ENCODE peak calls at places on chromosomes 4 and X, in eight cellular contexts. M is upper lobe of left lung; T is MM.1S; G is tibial nerve; F is PC-3; V is CD4-positive, alpha-beta T cell; D is neural progenitor cell; E is colonic mucosa. Y is an unnamed sample. For H3K9me3, the result is how much of the 10 kb centered on the place peaks cover.

GRCh38 chrX:10756365-10756915 is 136.1 kb upstream of the MID1 start:
- DNase-seq in M (no peak), T (no peak), G (no peak), F (peak), V (no peak), D (no peak), E (no peak), Y (no peak)

GRCh38 chr4:113976937-113977855 is 2.3 kb downstream of the ARSJ start:
- DNase-seq in M (no peak), T (no peak), G (no peak), F (no peak), V (no peak), D (no peak), E (no peak), Y (no peak)

GRCh38 chr4:101977096-101977495 is 186.6 kb downstream of the BANK1 start:
- DNase-seq in M (peak), T (no peak), G (no peak), F (peak), V (no peak), D (no peak), E (no peak), Y (no peak)

GRCh38 chrX:54479471-54480122 is 16.4 kb downstream of the FGD1 start:
- DNase-seq in M (no peak), T (no peak), G (no peak), F (no peak), V (no peak), D (peak), E (no peak), Y (no peak)

GRCh38 chrX:124347242-124347641 is 879 bp downstream of the SH2D1A start:
- DNase-seq in M (no peak), T (no peak), G (no peak), F (no peak), V (no peak), D (no peak), E (no peak), Y (no peak)

GRCh38 chr4:16707874-16708273 is 190.6 kb downstream of the LDB2 start:
- DNase-seq in M (no peak), T (no peak), G (no peak), F (no peak), V (no peak), D (no peak), E (no peak), Y (no peak)

GRCh38 chr4:74311696-74312313 is 3.5 kb downstream of the EPGN start:
- DNase-seq in M (no peak), T (peak), G (no peak), F (peak), V (no peak), D (peak), E (peak), Y (no peak)

GRCh38 chr4:175657571-175657970 is 154.5 kb downstream of the GPM6A start:
- DNase-seq in M (no peak), T (no peak), G (no peak), F (peak), V (no peak), D (no peak), E (no peak), Y (no peak)

GRCh38 chr4:76857010-76857409 is 40.9 kb downstream of the SOWAHB start:
- DNase-seq in M (no peak), T (no peak), G (no peak), F (no peak), V (no peak), D (no peak), E (no peak), Y (no peak)

GRCh38 chrX:120311632-120312000 is 355 bp upstream of the TMEM255A start:
- DNase-seq in M (no peak), T (no peak), G (no peak), F (no peak), V (no peak), D (no peak), E (no peak), Y (no peak)

GRCh38 chr4:184806246-184806550 is 19.6 kb downstream of the ACSL1 start:
- DNase-seq in M (peak), T (no peak), G (no peak), F (no peak), V (no peak), D (no peak), E (no peak), Y (no peak)

GRCh38 chr4:24763631-24764302 is 31.6 kb upstream of the SOD3 start:
- DNase-seq in M (peak), T (no peak), G (no peak), F (peak), V (no peak), D (no peak), E (no peak), Y (no peak)

GRCh38 chrX:73916931-73917657 is 354.1 kb downstream of the CHIC1 start:
- DNase-seq in M (no peak), T (no peak), G (no peak), F (peak), V (no peak), D (peak), E (no peak), Y (no peak)

GRCh38 chr4:152991361-152991760 is 55.2 kb downstream of the FHDC1 start:
- DNase-seq in M (no peak), T (no peak), G (no peak), F (no peak), V (no peak), D (no peak), E (no peak), Y (no peak)

GRCh38 chr4:89800527-89801103 is 36.3 kb downstream of the SNCA start:
- DNase-seq in M (no peak), T (no peak), G (no peak), F (peak), V (no peak), D (peak), E (no peak), Y (no peak)

GRCh38 chrX:45715787-45716186 is 515.1 kb upstream of the DIPK2B start:
- DNase-seq in M (no peak), T (no peak), G (no peak), F (peak), V (no peak), D (no peak), E (no peak), Y (no peak)

GRCh38 chrX:132953358-132953757 is 5.1 kb downstream of the HS6ST2 start:
- DNase-seq in M (no peak), T (no peak), G (no peak), F (peak), V (no peak), D (peak), E (no peak), Y (no peak)

GRCh38 chrX:110056419-110056818 is 53.5 kb downstream of the TMEM164 start:
- DNase-seq in M (no peak), T (no peak), G (no peak), F (no peak), V (no peak), D (no peak), E (no peak), Y (no peak)

GRCh38 chrX:66016905-66017658 is 22.8 kb downstream of the VSIG4 start:
- DNase-seq in M (no peak), T (no peak), G (no peak), F (no peak), V (no peak), D (no peak), E (no peak), Y (no peak)

GRCh38 chr4:6275898-6276563 is 6.4 kb downstream of the WFS1 start:
- DNase-seq in M (no peak), T (no peak), G (no peak), F (no peak), V (no peak), D (no peak), E (no peak), Y (no peak)

GRCh38 chr4:151415978-151416377 is 7.0 kb downstream of the FHIP1A start:
- DNase-seq in M (no peak), T (no peak), G (no peak), F (peak), V (no peak), D (no peak), E (no peak), Y (no peak)

GRCh38 chr4:53614616-53615015 is 23.3 kb upstream of the LNX1 start:
- DNase-seq in M (no peak), T (no peak), G (no peak), F (peak), V (no peak), D (peak), E (no peak), Y (no peak)

GRCh38 chr4:37446016-37446415 is 201.5 kb downstream of the NWD2 start:
- DNase-seq in M (no peak), T (no peak), G (no peak), F (peak), V (no peak), D (no peak), E (no peak), Y (no peak)

GRCh38 chrX:39716802-39717540 is 380.8 kb downstream of the BCOR start:
- DNase-seq in M (no peak), T (no peak), G (no peak), F (no peak), V (no peak), D (no peak), E (no peak), Y (no peak)

GRCh38 chr4:19540859-19541258 is 710.8 kb upstream of the SLIT2 start:
- DNase-seq in M (no peak), T (peak), G (no peak), F (no peak), V (no peak), D (no peak), E (no peak), Y (no peak)

GRCh38 chr4:52366625-52367024 is 292.5 kb downstream of the USP46 start:
- DNase-seq in M (no peak), T (no peak), G (no peak), F (no peak), V (no peak), D (no peak), E (no peak), Y (no peak)

GRCh38 chr4:152731997-152732396 is 47.5 kb downstream of the TIGD4 start:
- DNase-seq in M (no peak), T (no peak), G (no peak), F (no peak), V (no peak), D (no peak), E (no peak), Y (no peak)

GRCh38 chrX:9724711-9725110 is 40.9 kb downstream of the GPR143 start:
- DNase-seq in M (no peak), T (no peak), G (no peak), F (no peak), V (no peak), D (no peak), E (no peak), Y (no peak)

GRCh38 chr4:121711263-121712000 is 14.7 kb upstream of the ANXA5 start:
- DNase-seq in M (peak), T (peak), G (peak), F (peak), V (no peak), D (peak), E (peak), Y (no peak)

GRCh38 chrX:19990225-19990518 is 689 bp downstream of the BCLAF3 start:
- DNase-seq in M (no peak), T (peak), G (no peak), F (peak), V (no peak), D (no peak), E (peak), Y (no peak)

GRCh38 chrX:132615396-132616131 is 126.7 kb upstream of the MBNL3 start:
- DNase-seq in M (peak), T (peak), G (no peak), F (peak), V (peak), D (peak), E (peak), Y (peak)

GRCh38 chrX:147693511-147693910 is 218.2 kb upstream of the FMR1 start:
- DNase-seq in M (no peak), T (no peak), G (no peak), F (no peak), V (no peak), D (no peak), E (no peak), Y (no peak)
- H3K9me3 ChIP-seq in M (under half), T (under half), G (under half), F (under half), V (under half), D (under half), E (under half), Y (under half)

DNA sequence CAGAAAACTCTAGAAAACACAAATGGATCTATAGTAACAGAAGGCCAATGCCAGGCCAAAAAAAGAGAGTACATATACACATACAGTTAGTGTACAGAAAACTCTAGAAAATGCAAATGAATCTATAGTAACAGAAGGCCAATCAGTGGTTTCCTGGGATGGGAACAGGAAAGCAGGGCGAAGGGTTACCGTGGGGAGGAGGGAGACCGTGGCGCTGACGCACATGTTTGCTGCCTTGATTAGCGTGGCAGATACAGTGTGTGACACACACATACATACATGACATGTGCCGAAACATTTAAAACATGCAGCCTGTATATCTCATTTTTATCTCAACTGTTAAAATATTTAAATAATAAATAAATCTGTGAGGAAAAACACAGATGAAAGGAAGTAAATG is 14.7 kb downstream of the GAK start:
- DNase-seq in M (peak), T (no peak), G (no peak), F (no peak), V (peak), D (no peak), E (no peak), Y (no peak)
- H3K9me3 ChIP-seq in M (under half), T (under half), G (under half), F (under half), V (under half), D (under half), E (under half), Y (under half)

GRCh38 chrX:790780-791360 is 160.3 kb downstream of the SHOX start:
- DNase-seq in M (no peak), T (no peak), G (no peak), F (no peak), V (no peak), D (peak), E (no peak), Y (no peak)
- H3K9me3 ChIP-seq in M (under half), T (under half), G (under half), F (under half), V (under half), D (under half), E (under half), Y (under half)

GRCh38 chr4:256492-256891 is 48.8 kb downstream of the ZNF732 start:
- DNase-seq in M (no peak), T (no peak), G (no peak), F (no peak), V (no peak), D (no peak), E (no peak), Y (no peak)
- H3K9me3 ChIP-seq in M (half or more), T (under half), G (under half), F (under half), V (half or more), D (half or more), E (under half), Y (under half)

DNA sequence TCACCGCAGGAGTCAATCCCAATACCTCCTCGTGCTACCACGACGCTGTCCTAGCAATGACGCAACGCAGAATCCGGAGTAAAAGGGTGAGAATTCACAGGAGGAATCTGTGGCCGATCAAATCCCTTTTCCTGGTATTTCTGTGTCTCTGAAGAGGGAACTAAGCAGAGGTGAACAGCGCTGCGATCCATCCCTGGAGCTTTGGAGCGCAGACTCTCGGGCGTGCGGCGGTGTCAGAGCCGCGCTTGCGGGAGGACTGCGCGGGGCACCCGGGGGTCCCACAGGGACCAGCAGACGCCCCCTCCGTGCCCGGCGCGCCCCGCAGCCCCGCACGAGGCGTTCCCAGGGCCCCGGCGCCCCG is 17.2 kb upstream of the ZNF718 start:
- DNase-seq in M (no peak), T (no peak), G (no peak), F (no peak), V (no peak), D (no peak), E (no peak), Y (no peak)
- H3K9me3 ChIP-seq in M (under half), T (under half), G (under half), F (under half), V (half or more), D (under half), E (under half), Y (under half)

Y was measured in T-helper 17 cell.